ENCODE peak calls at places on chromosomes 12 and 14, in four cellular contexts. P is aorta, X is WTC11, M is NCI-H2081. W is an unnamed sample.

GRCh38 chr12:123436017-123436964 is at the start of gene RILPL2:
- DNase-seq in M (peak; percentile 66), X (peak; percentile 79), P (peak; percentile 97), W (no peak)

GRCh38 chr14:90611936-90612335 is 204.3 kb downstream of the TTC7B start:
- DNase-seq in P (no peak), M (no peak), X (no peak), W (no peak)

GRCh38 chr12:105256011-105256410 is 20.0 kb upstream of the APPL2 start:
- DNase-seq in M (no peak), X (no peak), P (no peak), W (no peak)

GRCh38 chr14:56422703-56423213 is 156.8 kb upstream of the TMEM260 start:
- DNase-seq in M (peak; percentile 90), X (peak; percentile 15), P (peak; percentile 62), W (peak; percentile 95)

GRCh38 chr12:30108666-30109065 is 324.9 kb upstream of the TMTC1 start:
- DNase-seq in P (no peak), X (no peak), M (no peak), W (no peak)

GRCh38 chr14:90553921-90554336 is 157.1 kb downstream of the CALM1 start:
- DNase-seq in X (no peak), M (peak; percentile 44), P (no peak), W (peak; percentile 24)

GRCh38 chr14:70809238-70810214 is at the start of gene MAP3K9:
- DNase-seq in M (peak; percentile 99), P (peak; percentile 85), X (peak; percentile 100), W (peak; percentile 96)

GRCh38 chr12:32312049-32312670 is 87.2 kb upstream of the FGD4 start:
- DNase-seq in P (no peak), M (peak; percentile 80), X (no peak), W (peak; percentile 33)

GRCh38 chr12:17949558-17950141 is 140.3 kb downstream of the RERGL start:
- DNase-seq in X (no peak), P (no peak), M (no peak), W (no peak)

GRCh38 chr14:42078345-42078744 is 471.7 kb downstream of the LRFN5 start:
- DNase-seq in M (no peak), X (no peak), P (no peak), W (no peak)

GRCh38 chr12:102480401-102480800 is at the start of gene IGF1:
- DNase-seq in P (no peak), X (no peak), M (no peak), W (no peak)